ENCODE peak calls at places on chromosomes 3 and 15, in nine cellular contexts. S is H9; H is suprapubic skin; C is astrocyte of the spinal cord; X is body of pancreas; W is pancreas; Q is CD4-positive, alpha-beta T cell; U is dorsolateral prefrontal cortex; E is astrocyte. B is an unnamed sample.

GRCh38 chr3:108090701-108091497 is at the start of gene CD47:
- DNase-seq in S (peak; percentile 92), H (peak; percentile 97), C (peak; percentile 86), X (peak; percentile 93), W (peak; percentile 100), Q (peak; percentile 94), U (peak; percentile 85), E (peak; percentile 77), B (peak; percentile 97)

GRCh38 chr15:83565553-83566159 is 88.3 kb upstream of the ADAMTSL3 start:
- DNase-seq in S (no peak), H (no peak), C (peak; percentile 29), X (no peak), W (no peak), Q (no peak), U (no peak), E (no peak), B (no peak)

GRCh38 chr3:183158552-183159006 is 4.0 kb downstream of the LAMP3 start:
- DNase-seq in S (no peak), H (no peak), C (peak; percentile 62), X (no peak), W (no peak), Q (no peak), U (no peak), E (peak; percentile 80), B (no peak)

GRCh38 chr3:104521606-104522336 is 844.9 kb upstream of the ALCAM start:
- DNase-seq in S (no peak), H (no peak), C (no peak), X (no peak), W (no peak), Q (no peak), U (no peak), E (no peak), B (no peak)

GRCh38 chr3:33975463-33975862 is 177.0 kb downstream of the PDCD6IP start:
- DNase-seq in S (no peak), H (no peak), C (no peak), X (no peak), W (no peak), Q (no peak), U (no peak), E (no peak), B (no peak)

GRCh38 chr15:101207867-101208288 is 44.0 kb downstream of the CHSY1 start:
- DNase-seq in S (no peak), H (no peak), C (peak; percentile 53), X (no peak), W (no peak), Q (no peak), U (no peak), E (peak; percentile 57), B (no peak)

GRCh38 chr3:156761713-156762575 is 64.2 kb upstream of the LEKR1 start:
- DNase-seq in S (no peak), H (no peak), C (peak; percentile 32), X (no peak), W (no peak), Q (no peak), U (no peak), E (no peak), B (no peak)

GRCh38 chr3:187572431-187572830 is 97.8 kb downstream of the SST start:
- DNase-seq in S (no peak), H (no peak), C (no peak), X (no peak), W (no peak), Q (no peak), U (no peak), E (no peak), B (no peak)

GRCh38 chr15:69226028-69226355 is 65.6 kb downstream of the GLCE start:
- DNase-seq in S (no peak), H (no peak), C (no peak), X (no peak), W (no peak), Q (no peak), U (no peak), E (no peak), B (no peak)

GRCh38 chr15:52178765-52179164 is 12.4 kb downstream of the GNB5 start:
- DNase-seq in S (no peak), H (no peak), C (peak; percentile 6), X (peak; percentile 29), W (no peak), Q (peak; percentile 27), U (no peak), E (no peak), B (no peak)

GRCh38 chr3:158644345-158644908 is at the start of gene GFM1:
- DNase-seq in S (peak; percentile 96), H (peak; percentile 96), C (peak; percentile 96), X (peak; percentile 92), W (peak; percentile 89), Q (peak; percentile 88), U (peak; percentile 89), E (peak; percentile 93), B (peak; percentile 90)

GRCh38 chr3:113746955-113747718 is at the start of gene ATP6V1A:
- DNase-seq in S (peak; percentile 88), H (peak; percentile 85), C (no peak), X (peak; percentile 73), W (peak; percentile 86), Q (peak; percentile 74), U (no peak), E (no peak), B (peak; percentile 61)

GRCh38 chr3:127799476-127800222 is 22.7 kb downstream of the MGLL start:
- DNase-seq in S (no peak), H (no peak), C (peak; percentile 90), X (no peak), W (no peak), Q (no peak), U (no peak), E (peak; percentile 93), B (no peak)

GRCh38 chr3:139522421-139522820 is 17.1 kb downstream of the RBP1 start:
- DNase-seq in S (peak; percentile 36), H (no peak), C (no peak), X (no peak), W (no peak), Q (no peak), U (no peak), E (no peak), B (no peak)

GRCh38 chr3:104519068-104519467 is 847.6 kb upstream of the ALCAM start:
- DNase-seq in S (no peak), H (no peak), C (no peak), X (no peak), W (no peak), Q (no peak), U (no peak), E (no peak), B (no peak)

GRCh38 chr15:31469801-31470545 is 143.3 kb downstream of the KLF13 start:
- DNase-seq in S (peak; percentile 9), H (peak; percentile 24), C (no peak), X (no peak), W (no peak), Q (no peak), U (no peak), E (no peak), B (no peak)

GRCh38 chr3:82080261-82080660 is 318.8 kb upstream of the GBE1 start:
- DNase-seq in S (no peak), H (no peak), C (peak; percentile 29), X (no peak), W (no peak), Q (no peak), U (no peak), E (no peak), B (no peak)

GRCh38 chr3:52277972-52278509 is 408 bp downstream of the WDR82 start:
- DNase-seq in S (no peak), H (peak; percentile 84), C (peak; percentile 53), X (no peak), W (peak; percentile 85), Q (peak; percentile 52), U (no peak), E (no peak), B (peak; percentile 69)

GRCh38 chr3:38528457-38528856 is 32.3 kb downstream of the EXOG start:
- DNase-seq in S (peak; percentile 62), H (no peak), C (no peak), X (no peak), W (no peak), Q (no peak), U (no peak), E (no peak), B (no peak)
- TF ChIP-seq CTCF in S (peak; percentile 55), H (no peak), C (no peak), X (no peak), W (no peak), Q (no peak), U (no peak), E (no peak), B (no peak)

GRCh38 chr15:33623010-33623409 is 312.2 kb downstream of the RYR3 start:
- DNase-seq in S (no peak), H (no peak), C (no peak), X (no peak), W (no peak), Q (no peak), U (no peak), E (no peak), B (no peak)
- TF ChIP-seq CTCF in S (peak; percentile 69), H (no peak), C (peak; percentile 12), X (no peak), W (no peak), Q (no peak), U (no peak), E (no peak), B (no peak)

DNA sequence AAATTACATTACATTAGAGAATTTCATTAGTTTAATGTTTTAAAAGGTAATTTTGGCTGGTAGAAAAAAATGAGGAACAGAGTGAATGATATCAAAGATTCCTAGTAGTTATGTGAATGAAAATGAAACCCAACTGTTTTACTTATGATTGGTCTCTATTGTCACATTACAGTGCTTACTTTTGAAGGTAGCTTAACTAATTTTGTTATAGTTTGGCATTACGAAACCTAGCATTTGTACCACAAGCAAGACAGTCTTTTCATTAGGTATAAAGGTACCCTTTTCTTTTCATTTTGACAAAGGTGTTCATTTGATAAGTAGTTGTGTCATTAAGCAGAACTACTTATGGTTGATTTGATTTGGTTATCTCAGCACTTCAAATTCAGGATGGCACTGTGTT is 6.9 kb downstream of the SELENOT start:
- DNase-seq in S (no peak), H (no peak), C (no peak), X (no peak), W (no peak), Q (no peak), U (no peak), E (no peak), B (no peak)
- TF ChIP-seq CTCF in S (no peak), H (no peak), C (no peak), X (no peak), W (no peak), Q (no peak), U (no peak), E (no peak), B (no peak)

GRCh38 chr15:73392025-73392424 is 23.3 kb upstream of the HCN4 start:
- DNase-seq in S (no peak), H (no peak), C (no peak), X (no peak), W (no peak), Q (no peak), U (no peak), E (no peak), B (no peak)

GRCh38 chr15:73391128-73391864 is 22.5 kb upstream of the HCN4 start:
- DNase-seq in S (no peak), H (no peak), C (no peak), X (no peak), W (no peak), Q (no peak), U (no peak), E (no peak), B (no peak)

GRCh38 chr15:73389539-73389938 is 20.8 kb upstream of the HCN4 start:
- DNase-seq in S (no peak), H (no peak), C (no peak), X (no peak), W (no peak), Q (no peak), U (no peak), E (no peak), B (no peak)

GRCh38 chr15:73388256-73388781 is 19.6 kb upstream of the HCN4 start:
- DNase-seq in S (peak; percentile 56), H (peak; percentile 17), C (peak; percentile 32), X (peak; percentile 29), W (no peak), Q (no peak), U (no peak), E (peak; percentile 89), B (no peak)

GRCh38 chr15:73389971-73390544 is 21.3 kb upstream of the HCN4 start:
- DNase-seq in S (no peak), H (no peak), C (no peak), X (no peak), W (no peak), Q (no peak), U (no peak), E (no peak), B (no peak)
- TF ChIP-seq CTCF in S (no peak), H (no peak), C (no peak), X (no peak), W (no peak), Q (no peak), U (no peak), E (no peak), B (no peak)

B was measured in glutamatergic neuron.